ENCODE peak calls at places on chromosomes 3 and 15, in four cellular contexts. Q is HepG2, L is K562, H is GM12878. M is an unnamed sample.

GRCh38 chr3:152436707-152437615 is 168.2 kb downstream of the MBNL1 start:
- DNase-seq in Q (no peak), L (no peak), H (no peak), M (no peak)

GRCh38 chr3:148682997-148683396 is 14.7 kb upstream of the AGTR1 start:
- DNase-seq in Q (no peak), L (no peak), H (no peak), M (no peak)

GRCh38 chr3:73572371-73572770 is 52.4 kb downstream of the PDZRN3 start:
- DNase-seq in Q (no peak), L (no peak), H (no peak), M (no peak)

GRCh38 chr15:85545185-85545584 is 164.8 kb downstream of the AKAP13 start:
- DNase-seq in Q (no peak), L (no peak), H (no peak), M (no peak)

GRCh38 chr15:85543741-85544155 is 163.3 kb downstream of the AKAP13 start:
- DNase-seq in Q (no peak), L (no peak), H (no peak), M (peak)

GRCh38 chr3:46593979-46594378 is 18.3 kb upstream of the FAM240A start:
- DNase-seq in Q (no peak), L (no peak), H (no peak), M (no peak)

GRCh38 chr3:8539419-8539818 is 37.8 kb downstream of the LMCD1 start:
- DNase-seq in Q (no peak), L (no peak), H (no peak), M (no peak)

GRCh38 chr3:31973837-31974236 is 7.2 kb downstream of the OSBPL10 start:
- DNase-seq in Q (no peak), L (no peak), H (no peak), M (no peak)

GRCh38 chr15:60272623-60273022 is 125.2 kb downstream of the ANXA2 start:
- DNase-seq in Q (no peak), L (no peak), H (no peak), M (no peak)

GRCh38 chr3:37892917-37893595 is 31.4 kb downstream of the CTDSPL start:
- DNase-seq in Q (peak), L (no peak), H (no peak), M (no peak)

GRCh38 chr3:19945405-19946290 is 1.2 kb upstream of the RAB5A start:
- DNase-seq in Q (no peak), L (no peak), H (no peak), M (no peak)

GRCh38 chr3:39183231-39184080 is 8.9 kb downstream of the XIRP1 start:
- DNase-seq in Q (no peak), L (no peak), H (no peak), M (no peak)

GRCh38 chr3:39180546-39181346 is 11.6 kb downstream of the XIRP1 start:
- DNase-seq in Q (peak), L (peak), H (peak), M (peak)

GRCh38 chr3:39180183-39180545 is 12.2 kb downstream of the XIRP1 start:
- DNase-seq in Q (no peak), L (no peak), H (no peak), M (no peak)

GRCh38 chr3:39184081-39184967 is 8.1 kb downstream of the XIRP1 start:
- DNase-seq in Q (no peak), L (no peak), H (no peak), M (no peak)

GRCh38 chr3:39181408-39182335 is 10.7 kb downstream of the XIRP1 start:
- DNase-seq in Q (no peak), L (no peak), H (no peak), M (no peak)
- TF ChIP-seq TCF7 in Q (no peak), L (no peak), H (no peak), M (no peak)

DNA sequence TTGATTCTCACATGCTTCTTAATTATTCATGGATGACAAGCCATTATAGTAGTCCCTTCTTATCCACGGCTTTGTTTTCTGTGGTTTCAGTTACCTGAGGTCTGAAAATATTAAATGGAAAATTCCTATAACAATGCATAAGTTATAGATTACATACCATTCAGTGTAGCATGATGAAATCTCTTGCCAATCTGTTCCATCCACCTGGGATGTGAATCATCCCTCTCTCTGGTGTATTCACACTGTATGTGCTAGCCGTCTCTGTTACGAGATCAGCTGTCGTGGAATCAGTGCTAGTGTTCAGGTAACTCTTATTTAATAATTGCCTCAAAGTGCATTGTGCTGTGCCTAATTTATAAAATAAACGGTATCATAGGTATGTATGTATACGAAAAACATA is 5.2 kb downstream of the WDR5B start:
- DNase-seq in Q (no peak), L (no peak), H (no peak), M (no peak)
- TF ChIP-seq ATF2 in Q (no peak), L (no peak), H (no peak), M (no peak)

GRCh38 chr3:41304603-41305002 is 105.3 kb downstream of the CTNNB1 start:
- DNase-seq in Q (no peak), L (no peak), H (no peak), M (no peak)
- TF ChIP-seq TCF7 in Q (no peak), L (no peak), H (no peak), M (no peak)

GRCh38 chr3:191425322-191425734 is 35.6 kb upstream of the PYDC2 start:
- DNase-seq in Q (no peak), L (peak), H (no peak), M (no peak)
- TF ChIP-seq ATF2 in Q (no peak), L (no peak), H (no peak), M (no peak)

GRCh38 chr3:141845407-141846049 is 30.9 kb upstream of the ATP1B3 start:
- DNase-seq in Q (no peak), L (no peak), H (no peak), M (peak)

GRCh38 chr3:141844108-141844507 is 32.3 kb upstream of the ATP1B3 start:
- DNase-seq in Q (no peak), L (no peak), H (no peak), M (no peak)

GRCh38 chr3:141846050-141846433 is 30.4 kb upstream of the ATP1B3 start:
- DNase-seq in Q (no peak), L (no peak), H (no peak), M (no peak)

GRCh38 chr3:141844812-141845211 is 31.6 kb upstream of the ATP1B3 start:
- DNase-seq in Q (no peak), L (no peak), H (no peak), M (no peak)

GRCh38 chr3:141840737-141841544 is 35.5 kb upstream of the ATP1B3 start:
- DNase-seq in Q (no peak), L (no peak), H (no peak), M (no peak)
- TF ChIP-seq TCF7 in Q (no peak), L (no peak), H (no peak), M (no peak)

DNA sequence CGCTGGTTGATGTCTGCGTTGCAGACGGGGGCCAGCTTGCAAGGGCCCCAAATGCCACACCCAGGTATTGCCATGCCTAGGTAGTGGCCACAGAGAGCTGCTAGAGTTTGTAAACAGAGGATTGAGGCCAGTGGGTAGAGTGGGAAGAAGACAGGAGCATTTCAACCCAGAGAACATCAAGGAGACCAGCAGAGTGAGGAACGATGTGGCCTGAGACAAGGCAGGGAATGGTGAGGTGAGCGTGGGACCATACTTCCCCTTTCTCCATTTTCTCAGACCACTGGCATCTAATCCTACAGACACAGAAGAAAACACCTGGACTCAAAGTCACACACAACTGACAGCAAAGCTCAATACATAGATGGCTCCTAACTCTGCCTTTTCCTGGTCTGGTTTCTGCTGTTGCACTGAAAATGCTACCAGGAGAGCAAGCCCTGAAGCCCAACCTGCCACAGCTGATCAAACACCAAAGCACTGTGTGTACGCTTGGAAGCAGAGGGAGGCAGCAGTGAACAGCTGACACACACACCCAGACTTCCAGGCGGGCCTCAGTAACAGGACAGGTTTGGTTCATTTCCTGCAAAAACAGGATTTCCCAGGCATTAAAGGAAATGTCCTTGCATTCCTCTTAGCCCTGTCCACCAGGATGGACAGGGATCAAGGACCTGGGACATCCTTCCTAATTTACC is 1.6 kb downstream of the FAM174B start:
- DNase-seq in Q (peak), L (no peak), H (no peak), M (no peak)
- TF ChIP-seq ATF2 in Q (no peak), L (no peak), H (no peak), M (no peak)

DNA sequence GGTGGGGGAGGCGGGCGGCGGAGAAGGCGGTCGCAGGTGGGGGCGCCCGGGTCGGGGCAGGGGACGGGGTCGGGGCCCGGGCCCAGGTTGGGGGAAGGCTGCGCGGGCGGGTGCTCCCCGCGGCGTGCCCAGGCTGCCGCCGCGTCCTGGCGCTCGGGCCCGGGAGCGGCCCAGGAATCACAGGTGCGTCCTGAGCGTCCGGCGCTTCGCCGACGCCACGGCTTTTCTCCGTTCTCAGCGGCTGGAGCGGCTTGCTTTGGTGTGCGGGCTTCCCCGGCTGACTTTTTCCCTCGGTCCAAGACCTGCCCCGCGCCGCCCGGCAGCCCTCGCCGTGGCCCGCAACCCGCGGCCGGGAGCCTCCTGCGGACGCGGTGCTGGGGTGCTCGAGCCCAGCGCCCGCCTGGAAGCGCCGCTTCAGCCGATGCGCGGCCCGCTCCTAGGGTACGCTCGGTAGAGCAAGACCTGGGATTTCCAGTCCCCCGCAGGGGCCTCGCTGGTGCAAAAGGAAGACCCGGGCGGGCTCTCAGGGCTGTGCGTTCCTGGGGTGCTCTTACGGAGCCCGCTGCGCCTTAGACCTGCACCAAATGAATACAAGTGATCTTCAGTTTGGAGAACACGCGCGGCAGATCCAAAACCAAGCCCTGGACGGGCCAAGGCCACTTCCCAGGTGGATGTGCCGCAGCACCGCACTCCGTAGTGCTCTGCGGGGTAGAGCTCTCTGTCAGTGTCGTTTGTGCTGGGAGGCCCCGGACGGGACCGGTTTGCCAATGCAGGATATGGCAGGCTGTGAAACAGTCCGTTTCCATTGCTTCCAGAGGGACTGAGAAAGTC is 639 bp downstream of the NIPA1 start:
- DNase-seq in Q (peak), L (peak), H (no peak), M (peak)
- TF ChIP-seq TCF7 in Q (no peak), L (no peak), H (no peak), M (no peak)

GRCh38 chr3:49671291-49672288 is 2.6 kb upstream of the APEH start:
- DNase-seq in Q (peak), L (peak), H (peak), M (peak)

GRCh38 chr3:49673131-49673714 is 928 bp upstream of the APEH start:
- DNase-seq in Q (peak), L (no peak), H (no peak), M (no peak)

GRCh38 chr3:49675912-49676311 is 1.8 kb downstream of the APEH start:
- DNase-seq in Q (no peak), L (no peak), H (no peak), M (no peak)

GRCh38 chr3:49673715-49674490 is at the start of gene APEH:
- DNase-seq in Q (peak), L (peak), H (peak), M (peak)

DNA sequence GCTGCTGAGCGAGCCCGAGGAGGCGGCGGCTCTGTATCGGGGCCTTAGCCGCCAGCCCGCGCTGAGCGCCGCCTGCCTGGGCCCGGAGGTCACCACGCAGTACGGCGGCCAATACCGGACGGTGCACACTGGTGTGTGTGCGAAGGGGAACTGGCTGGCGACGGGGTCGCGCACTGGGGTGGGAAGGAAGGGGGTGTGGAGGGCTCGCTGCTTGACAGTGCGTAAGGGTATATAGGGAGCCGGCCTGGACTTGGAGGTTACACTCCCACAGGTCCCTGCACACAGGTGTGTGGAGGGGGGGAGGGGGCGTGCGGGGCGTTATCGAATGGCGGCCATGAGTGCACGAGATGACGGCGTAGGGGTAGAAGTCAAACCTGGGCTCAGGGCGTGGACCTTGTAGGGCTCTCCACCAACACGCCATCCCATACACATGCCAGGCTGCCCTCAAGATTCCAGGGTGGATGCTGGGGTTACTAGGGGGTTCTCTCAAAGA is 386 bp downstream of the APEH start:
- DNase-seq in Q (no peak), L (no peak), H (no peak), M (no peak)
- TF ChIP-seq ATF2 in Q (no peak), L (no peak), H (no peak), M (no peak)

GRCh38 chr3:146507331-146508120 is 36.9 kb downstream of the PLSCR1 start:
- DNase-seq in Q (no peak), L (no peak), H (no peak), M (no peak)

GRCh38 chr3:146511402-146512134 is 32.8 kb downstream of the PLSCR1 start:
- DNase-seq in Q (no peak), L (no peak), H (no peak), M (no peak)

GRCh38 chr3:146517684-146518435 is 26.5 kb downstream of the PLSCR1 start:
- DNase-seq in Q (no peak), L (no peak), H (no peak), M (no peak)

DNA sequence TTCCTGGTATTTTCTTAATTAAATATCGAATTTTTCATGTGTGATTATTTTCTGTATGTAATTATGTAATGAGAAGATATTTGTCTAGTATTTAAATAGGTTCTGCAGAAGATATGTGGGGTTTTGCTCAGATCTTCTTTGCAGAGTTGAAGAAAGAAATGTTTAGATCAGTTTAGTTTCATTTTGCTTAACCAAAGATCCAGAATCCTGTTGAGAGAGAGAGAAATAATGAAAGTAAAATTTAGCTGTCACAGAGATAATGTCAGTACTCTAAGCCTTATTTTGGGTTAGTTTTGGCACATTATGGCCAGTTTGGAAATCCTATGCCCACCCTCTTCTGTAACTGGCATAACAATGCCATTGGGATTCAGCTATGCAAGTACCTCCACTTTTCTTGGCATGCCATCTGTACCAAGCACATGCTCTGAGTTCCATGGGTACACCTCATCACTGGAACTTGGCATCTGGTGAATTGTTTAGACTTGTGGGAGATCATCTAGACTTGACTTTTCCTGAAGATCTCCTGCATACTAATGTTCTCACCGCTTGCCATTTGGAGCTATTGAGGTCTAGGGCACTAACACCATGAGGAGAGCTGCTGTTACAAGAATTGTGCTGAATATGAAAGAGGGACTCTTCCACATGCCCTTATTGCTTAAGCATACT is 30.9 kb downstream of the PLSCR1 start:
- DNase-seq in Q (no peak), L (no peak), H (no peak), M (no peak)
- TF ChIP-seq TCF7 in Q (no peak), L (no peak), H (no peak), M (no peak)

M was measured in WTC11.